ENCODE peak calls at places on chromosomes 16 and 17, in seven cellular contexts. D is heart right ventricle, P is GM06990, U is fibroblast of lung, G is skeletal muscle cell, M is thoracic aorta, B is cardiac fibroblast. C is an unnamed sample.
A peak's percentile ranks its signal among the peaks of the same experiment; 100 is the strongest.

GRCh38 chr16:27237229-27238015 is 31.1 kb downstream of the NSMCE1 start:
- DNase-seq in M (no peak), P (peak; percentile 73), D (no peak), B (no peak), G (no peak), U (peak; percentile 14), C (peak; percentile 46)

GRCh38 chr17:48678141-48678971 is 44.0 kb downstream of the PRAC1 start:
- DNase-seq in D (peak; percentile 69), B (peak; percentile 50), G (no peak), M (no peak), U (peak; percentile 21), P (peak; percentile 74), C (peak; percentile 19)

GRCh38 chr17:41500131-41500911 is 5.1 kb downstream of the KRT13 start:
- DNase-seq in P (no peak), M (no peak), G (no peak), D (no peak), B (peak; percentile 34), U (no peak), C (peak; percentile 57)

GRCh38 chr17:28759296-28759865 is 15.6 kb downstream of the TRAF4 start:
- DNase-seq in P (no peak), D (no peak), G (no peak), U (no peak), B (no peak), M (no peak), C (no peak)

GRCh38 chr16:50021509-50021908 is 3.5 kb upstream of the CNEP1R1 start:
- DNase-seq in M (no peak), B (peak; percentile 10), G (no peak), D (no peak), U (no peak), P (no peak), C (peak; percentile 25)

GRCh38 chr17:67902531-67903231 is 77.4 kb downstream of the BPTF start:
- DNase-seq in D (no peak), M (no peak), B (peak; percentile 12), U (no peak), G (no peak), P (no peak), C (no peak)

GRCh38 chr17:39027037-39027436 is 59.8 kb upstream of the FBXO47 start:
- DNase-seq in B (peak; percentile 40), P (peak; percentile 17), U (peak; percentile 9), M (no peak), G (no peak), D (peak; percentile 82), C (no peak)

GRCh38 chr16:5875416-5875815 is 777.8 kb upstream of the EEF2KMT start:
- DNase-seq in B (no peak), U (no peak), M (no peak), G (no peak), D (no peak), P (no peak), C (no peak)

GRCh38 chr17:7803981-7804380 is 30.0 kb upstream of the KDM6B start:
- DNase-seq in G (no peak), P (no peak), M (no peak), B (peak; percentile 46), U (no peak), D (no peak), C (no peak)

GRCh38 chr16:57952909-57953308 is 18.0 kb downstream of the CNGB1 start:
- DNase-seq in P (no peak), B (no peak), D (no peak), G (no peak), U (no peak), M (no peak), C (no peak)

GRCh38 chr17:82272495-82273326 is 789 bp downstream of the CSNK1D start:
- DNase-seq in G (no peak), B (no peak), U (no peak), P (peak; percentile 42), M (no peak), D (peak; percentile 59), C (no peak)

GRCh38 chr17:4004517-4005295 is 40.5 kb upstream of the ATP2A3 start:
- DNase-seq in U (peak; percentile 22), B (peak; percentile 35), M (no peak), D (peak; percentile 62), G (no peak), P (peak; percentile 62), C (no peak)

GRCh38 chr17:45098869-45099616 is 33.3 kb downstream of the PLCD3 start:
- DNase-seq in G (peak; percentile 42), P (peak; percentile 40), D (peak; percentile 88), B (peak; percentile 82), U (peak; percentile 81), M (peak; percentile 84), C (peak; percentile 60)

GRCh38 chr16:71693168-71693567 is 31.3 kb downstream of the PHLPP2 start:
- DNase-seq in P (no peak), D (no peak), B (no peak), G (no peak), U (no peak), M (no peak), C (no peak)

GRCh38 chr17:16940116-16940881 is 31.6 kb downstream of the TNFRSF13B start:
- DNase-seq in U (no peak), G (no peak), M (no peak), P (no peak), D (no peak), B (no peak), C (no peak)

GRCh38 chr16:80554037-80554436 is 13.2 kb downstream of the DYNLRB2 start:
- DNase-seq in M (no peak), P (no peak), U (no peak), G (no peak), B (no peak), D (no peak), C (no peak)

GRCh38 chr17:40366861-40367518 is 2.5 kb upstream of the GJD3 start:
- DNase-seq in B (no peak), P (no peak), U (no peak), G (no peak), M (no peak), D (no peak), C (no peak)

DNA sequence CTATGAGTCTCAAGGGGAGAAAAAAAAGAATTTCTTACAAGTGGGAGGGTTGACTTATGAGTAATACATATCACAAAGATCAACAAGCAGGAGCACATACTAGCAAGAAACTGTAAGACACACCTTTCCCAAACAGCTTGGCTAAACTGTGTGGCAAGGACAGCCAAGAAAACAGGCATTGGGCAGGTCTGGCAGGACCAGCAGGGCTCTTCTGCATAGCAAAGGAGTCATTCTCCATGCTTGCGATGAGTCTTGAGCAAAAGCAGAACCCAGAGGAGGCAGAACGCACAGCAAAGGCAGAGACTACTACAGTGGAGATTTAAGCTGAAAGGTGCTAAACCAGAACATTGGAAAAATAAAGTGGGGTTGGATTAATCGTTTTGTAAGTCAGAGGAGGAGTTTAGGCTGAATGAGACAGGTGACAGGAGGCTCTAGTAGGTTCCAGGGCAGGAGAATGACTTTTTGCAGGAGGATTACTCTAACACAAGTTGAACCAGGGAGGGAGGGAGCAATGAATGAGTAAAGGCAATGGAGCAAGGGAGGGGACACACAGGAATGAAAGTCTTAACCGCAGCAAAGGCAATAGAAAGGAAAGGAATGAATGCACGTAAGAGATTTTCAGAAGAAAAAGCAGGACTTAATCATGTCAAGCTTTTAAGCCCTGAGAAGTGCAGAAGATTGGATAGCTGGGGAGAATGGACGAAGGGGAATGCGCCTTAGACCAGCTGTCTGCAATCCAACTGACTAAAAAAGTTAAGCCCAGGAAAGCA is 2.7 kb downstream of the N4BP1 start:
- DNase-seq in G (no peak), P (no peak), D (no peak), U (no peak), M (no peak), B (peak; percentile 28), C (peak; percentile 27)
- H3K4me3 ChIP-seq in G (no peak overlapping the region), P (peak overlapping the region; percentile 1), D (no peak overlapping the region), U (no peak overlapping the region), M (peak overlapping the region; percentile 85), B (no peak overlapping the region), C (no peak overlapping the region)

GRCh38 chr17:9409026-9409425 is 166.6 kb downstream of the STX8 start:
- DNase-seq in P (no peak), D (no peak), G (no peak), M (no peak), B (no peak), U (no peak), C (no peak)

GRCh38 chr17:9403207-9403606 is 172.4 kb downstream of the STX8 start:
- DNase-seq in D (no peak), P (no peak), M (no peak), B (no peak), U (no peak), G (no peak), C (no peak)

GRCh38 chr17:9409430-9409829 is 166.2 kb downstream of the STX8 start:
- DNase-seq in G (no peak), M (no peak), P (no peak), U (peak; percentile 47), B (no peak), D (no peak), C (no peak)

GRCh38 chr17:9408381-9408780 is 167.2 kb downstream of the STX8 start:
- DNase-seq in B (no peak), P (no peak), U (peak; percentile 23), D (no peak), M (no peak), G (peak; percentile 73), C (peak; percentile 15)

GRCh38 chr17:9406046-9406631 is 169.5 kb downstream of the STX8 start:
- DNase-seq in B (no peak), U (peak; percentile 37), M (no peak), P (no peak), D (no peak), G (no peak), C (no peak)
- H3K4me3 ChIP-seq in B (no peak overlapping the region), U (no peak overlapping the region), M (no peak overlapping the region), P (no peak overlapping the region), D (no peak overlapping the region), G (no peak overlapping the region), C (no peak overlapping the region)

GRCh38 chr17:33972756-33973155 is 282.3 kb upstream of the CCL2 start:
- DNase-seq in U (no peak), D (no peak), G (no peak), P (no peak), M (no peak), B (no peak), C (no peak)

GRCh38 chr17:33970271-33970670 is 284.8 kb upstream of the CCL2 start:
- DNase-seq in G (no peak), U (no peak), M (no peak), B (no peak), P (no peak), D (no peak), C (no peak)

GRCh38 chr17:33976816-33977215 is 278.3 kb upstream of the CCL2 start:
- DNase-seq in P (no peak), D (no peak), U (no peak), B (no peak), M (no peak), G (no peak), C (no peak)

GRCh38 chr17:33974276-33974675 is 280.8 kb upstream of the CCL2 start:
- DNase-seq in U (no peak), B (no peak), D (no peak), G (no peak), P (no peak), M (no peak), C (no peak)

DNA sequence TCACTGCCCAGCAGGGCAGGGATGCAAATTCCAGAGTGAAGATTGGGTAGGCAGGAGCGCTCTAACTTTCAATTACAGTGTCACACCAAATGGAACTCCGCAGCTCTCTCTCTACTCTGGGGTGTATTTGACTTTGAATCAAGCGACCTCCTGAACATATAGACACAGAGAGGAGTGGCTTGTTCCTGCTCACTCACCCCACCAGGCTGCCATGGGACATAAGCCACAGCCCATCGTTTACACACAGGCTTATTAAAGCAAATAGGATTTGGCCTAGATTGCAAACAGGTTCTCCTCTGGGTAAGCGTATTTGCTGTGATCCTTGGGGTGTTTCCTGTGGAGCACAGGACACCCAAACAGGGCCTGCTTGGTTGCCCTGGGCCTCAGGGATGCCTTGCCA is 281.6 kb upstream of the CCL2 start:
- DNase-seq in D (no peak), P (no peak), G (no peak), M (no peak), B (no peak), U (no peak), C (no peak)
- H3K4me3 ChIP-seq in D (no peak overlapping the region), P (no peak overlapping the region), G (no peak overlapping the region), M (no peak overlapping the region), B (no peak overlapping the region), U (no peak overlapping the region), C (no peak overlapping the region)

GRCh38 chr16:81809567-81809966 is 30.5 kb downstream of the PLCG2 start:
- DNase-seq in D (no peak), B (no peak), U (no peak), G (no peak), M (no peak), P (no peak), C (no peak)
- H3K4me3 ChIP-seq in D (no peak overlapping the region), B (no peak overlapping the region), U (no peak overlapping the region), G (no peak overlapping the region), M (no peak overlapping the region), P (peak overlapping the region; percentile 34), C (no peak overlapping the region)